ENCODE peak calls at places on chromosomes 11 and 22, in four cellular contexts. R is SK-N-SH, E is WTC11, C is HepG2. X is an unnamed sample.

GRCh38 chr11:72831521-72832300 is 17.5 kb downstream of the ATG16L2 start:
- DNase-seq in E (peak; percentile 90), R (peak; percentile 88), C (peak; percentile 63), X (peak; percentile 84)

GRCh38 chr11:57432017-57432590 is 5.2 kb upstream of the SLC43A3 start:
- DNase-seq in R (no peak), C (no peak), E (no peak), X (no peak)

GRCh38 chr22:30826670-30827355 is 132.1 kb downstream of the OSBP2 start:
- DNase-seq in C (no peak), R (no peak), E (no peak), X (no peak)

GRCh38 chr11:82195251-82195650 is 538.4 kb downstream of the FAM181B start:
- DNase-seq in E (no peak), C (no peak), R (no peak), X (no peak)

GRCh38 chr22:42856179-42856864 is 751 bp downstream of the ARFGAP3 start:
- DNase-seq in C (peak; percentile 25), R (no peak), E (peak; percentile 44), X (no peak)

GRCh38 chr22:37018815-37019308 is 385 bp downstream of the TST start:
- DNase-seq in C (peak; percentile 40), R (peak; percentile 68), E (peak; percentile 72), X (no peak)

GRCh38 chr11:58330861-58331260 is 28.0 kb downstream of the OR5B17 start:
- DNase-seq in R (no peak), E (no peak), C (no peak), X (no peak)

GRCh38 chr11:12285811-12286222 is 91.6 kb upstream of the PARVA start:
- DNase-seq in E (no peak), R (peak; percentile 11), C (no peak), X (no peak)

GRCh38 chr11:76313913-76314740 is 66.8 kb downstream of the THAP12 start:
- DNase-seq in R (no peak), E (peak; percentile 64), C (no peak), X (peak; percentile 30)

GRCh38 chr11:130390071-130390758 is 38.2 kb downstream of the ADAMTS8 start:
- DNase-seq in C (peak; percentile 66), R (no peak), E (no peak), X (peak; percentile 21)

GRCh38 chr11:110198031-110198729 is 98.2 kb downstream of the RDX start:
- DNase-seq in C (no peak), R (no peak), E (no peak), X (no peak)

GRCh38 chr11:66586136-66586535 is 6.7 kb downstream of the CCDC87 start:
- DNase-seq in R (no peak), E (no peak), C (peak; percentile 39), X (no peak)

GRCh38 chr11:63552921-63553320 is 10.3 kb downstream of the PLAAT2 start:
- DNase-seq in C (no peak), R (no peak), E (no peak), X (no peak)

GRCh38 chr22:45771057-45771456 is 99.4 kb downstream of the ATXN10 start:
- DNase-seq in R (no peak), C (no peak), E (no peak), X (no peak)

GRCh38 chr11:126138636-126139540 is 72.6 kb downstream of the RPUSD4 start:
- DNase-seq in E (no peak), R (no peak), C (no peak), X (no peak)

GRCh38 chr22:47623056-47623739 is 860.7 kb downstream of the TBC1D22A start:
- DNase-seq in E (no peak), R (no peak), C (no peak), X (no peak)

GRCh38 chr11:131231317-131231716 is 139.1 kb upstream of the NTM start:
- DNase-seq in E (no peak), C (no peak), R (no peak), X (no peak)

GRCh38 chr22:47450876-47451475 is 688.5 kb downstream of the TBC1D22A start:
- DNase-seq in C (no peak), E (no peak), R (peak; percentile 51), X (no peak)

GRCh38 chr22:42993651-42994275 is 21.2 kb downstream of the PACSIN2 start:
- DNase-seq in E (no peak), C (peak; percentile 99), R (no peak), X (no peak)

GRCh38 chr22:25182131-25183110 is 17.2 kb upstream of the CRYBB3 start:
- DNase-seq in R (no peak), C (no peak), E (no peak), X (no peak)

GRCh38 chr11:11735586-11735985 is 106.2 kb upstream of the USP47 start:
- DNase-seq in R (no peak), E (no peak), C (no peak), X (no peak)

GRCh38 chr11:107549253-107549953 is 16.1 kb downstream of the ALKBH8 start:
- DNase-seq in R (peak; percentile 24), E (no peak), C (peak; percentile 29), X (peak; percentile 60)

GRCh38 chr11:109680127-109680526 is 258.1 kb downstream of the C11orf87 start:
- DNase-seq in R (no peak), E (no peak), C (no peak), X (no peak)

GRCh38 chr11:126284829-126285228 is 1.9 kb downstream of the TIRAP start:
- DNase-seq in C (peak; percentile 61), E (no peak), R (no peak), X (peak; percentile 90)

GRCh38 chr22:33129621-33130020 is 71.4 kb upstream of the SYN3 start:
- DNase-seq in C (no peak), E (no peak), R (no peak), X (no peak)

GRCh38 chr22:41584881-41585280 is 4.8 kb downstream of the PMM1 start:
- DNase-seq in R (no peak), E (no peak), C (no peak), X (no peak)

GRCh38 chr22:41585898-41586297 is 3.7 kb downstream of the PMM1 start:
- DNase-seq in E (no peak), C (no peak), R (no peak), X (no peak)

GRCh38 chr22:41589601-41590365 is at the start of gene PMM1:
- DNase-seq in C (peak; percentile 98), E (peak; percentile 100), R (peak; percentile 93), X (peak; percentile 99)

GRCh38 chr22:41587347-41587723 is 2.3 kb downstream of the PMM1 start:
- DNase-seq in R (no peak), E (no peak), C (no peak), X (no peak)

DNA sequence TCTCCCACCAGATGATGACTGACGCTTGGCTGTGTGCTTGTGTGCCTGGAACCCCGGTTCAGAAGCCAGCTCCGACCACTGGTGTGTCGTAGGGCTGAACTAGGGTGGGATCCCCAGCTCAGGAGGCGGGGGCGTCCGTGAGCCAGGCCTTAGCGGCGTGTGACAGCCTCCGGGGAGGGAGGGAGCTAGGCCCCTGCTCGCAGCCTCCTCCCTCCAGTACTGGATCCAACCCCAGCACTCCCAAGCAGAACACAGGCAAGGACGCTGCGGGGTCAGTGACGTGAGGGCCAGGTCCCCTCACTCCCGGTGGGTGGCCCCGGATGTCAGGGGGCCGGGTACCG is 410 bp downstream of the PMM1 start:
- DNase-seq in C (no peak), R (peak; percentile 55), E (peak; percentile 32), X (peak; percentile 62)
- TF ChIP-seq FOXJ3 in C (no peak), R (no peak), E (no peak), X (no peak)

GRCh38 chr22:23824476-23825245 is 14.1 kb downstream of the DERL3 start:
- DNase-seq in R (no peak), C (no peak), E (no peak), X (no peak)

GRCh38 chr22:23825246-23825905 is 13.4 kb downstream of the DERL3 start:
- DNase-seq in E (no peak), R (no peak), C (no peak), X (no peak)

GRCh38 chr22:23828800-23829680 is 9.8 kb downstream of the DERL3 start:
- DNase-seq in R (no peak), E (no peak), C (no peak), X (no peak)

GRCh38 chr22:23827351-23827995 is 11.3 kb downstream of the DERL3 start:
- DNase-seq in E (no peak), R (peak; percentile 10), C (no peak), X (no peak)

DNA sequence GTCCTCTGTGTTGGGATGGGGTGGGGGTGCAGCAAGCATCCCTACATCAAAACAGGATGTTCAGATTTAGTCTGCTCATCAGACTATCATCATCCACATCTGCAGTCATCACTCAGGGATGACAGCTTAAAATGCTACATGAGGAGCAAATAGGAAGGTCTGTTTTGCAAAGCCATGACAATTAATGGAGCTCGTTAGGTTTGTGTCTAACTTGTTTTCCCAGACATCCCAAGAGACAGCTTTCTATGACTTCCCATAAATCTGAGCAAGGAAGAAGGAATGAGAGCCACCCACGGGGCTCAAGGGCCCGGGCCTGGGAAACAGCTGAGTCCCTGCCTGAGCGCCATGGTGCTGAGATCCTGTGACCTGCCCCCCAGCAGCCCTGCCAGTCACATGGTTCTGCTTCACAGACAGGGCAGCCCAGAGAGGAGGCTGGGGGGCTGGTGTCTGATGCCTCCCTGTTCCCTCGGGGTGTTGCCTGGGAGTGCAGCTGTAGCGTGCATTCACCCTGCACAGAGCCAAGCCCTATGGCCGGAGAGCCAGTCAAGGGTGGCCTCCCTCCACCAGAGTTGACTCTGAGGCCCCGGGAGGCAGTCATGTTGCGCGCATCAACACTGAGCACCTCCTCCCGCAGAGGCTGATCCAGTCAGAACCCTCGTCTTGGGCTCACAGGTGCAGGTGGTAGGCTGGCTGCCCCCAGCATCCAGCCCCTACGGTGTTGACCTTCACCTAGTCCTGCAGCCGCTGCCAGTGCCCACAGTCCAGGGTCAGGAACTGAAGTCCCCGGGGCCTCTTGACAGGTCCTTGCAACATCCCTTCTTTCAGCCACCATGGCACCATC is 12.1 kb downstream of the DERL3 start:
- DNase-seq in C (no peak), R (peak; percentile 86), E (no peak), X (no peak)
- TF ChIP-seq FOXJ3 in C (no peak), R (no peak), E (no peak), X (no peak)

DNA sequence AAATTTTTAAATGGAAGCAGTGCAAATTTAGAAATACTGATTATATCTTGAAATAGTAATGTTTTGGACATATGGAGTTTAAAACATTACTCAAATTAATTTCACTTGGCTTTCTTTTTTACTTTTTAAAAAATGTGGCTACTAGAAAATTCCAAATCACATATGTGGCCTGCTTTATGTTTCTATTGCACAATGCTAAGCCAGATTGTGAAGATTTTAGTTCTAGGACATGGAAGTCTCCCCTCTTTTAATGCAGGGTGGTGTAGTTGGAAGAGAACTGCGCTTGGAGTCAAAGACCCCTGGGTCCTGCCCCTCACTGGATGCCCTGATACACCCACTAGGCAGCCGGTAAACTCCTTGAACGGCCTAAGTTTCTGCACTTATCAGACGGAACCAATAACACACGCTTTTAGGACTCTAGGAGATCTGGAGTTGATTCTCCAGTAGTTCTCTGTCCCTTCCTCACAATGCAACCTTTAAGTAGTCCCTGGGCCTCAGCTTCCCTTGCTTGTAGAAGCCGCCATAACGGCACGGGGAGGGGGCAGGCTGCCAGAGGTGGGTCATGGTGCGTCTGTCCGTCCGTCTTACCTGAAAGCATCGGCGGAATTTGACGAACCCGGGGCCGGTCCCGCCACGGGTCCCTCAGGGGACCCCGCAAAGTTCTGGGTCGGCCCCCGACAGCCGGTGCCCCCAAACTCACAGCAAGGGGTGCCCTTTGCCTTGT is 498 bp downstream of the FAM227A start:
- DNase-seq in E (no peak), R (peak; percentile 26), C (no peak), X (peak; percentile 22)
- TF ChIP-seq FOXJ3 in E (no peak), R (no peak), C (no peak), X (no peak)

DNA sequence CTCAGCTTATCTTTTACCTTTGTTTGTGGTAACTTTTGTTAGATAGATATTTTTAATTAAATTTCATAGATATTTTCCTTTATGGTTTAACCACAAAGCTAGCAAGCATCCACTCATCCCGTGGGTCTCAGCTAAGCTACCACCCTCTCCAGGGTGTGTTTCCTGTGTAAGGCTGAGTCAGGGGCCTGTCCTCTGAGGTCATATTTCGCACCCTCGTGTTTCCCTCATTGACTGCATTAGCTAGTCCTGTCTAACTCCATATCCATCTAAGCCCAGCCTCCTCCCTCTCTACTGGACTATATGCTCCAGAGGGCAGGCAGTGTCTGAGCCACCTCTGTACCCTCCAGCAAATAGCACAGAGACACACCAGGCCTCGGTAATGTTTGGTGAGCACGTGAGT is 16.7 kb downstream of the XRRA1 start:
- DNase-seq in R (no peak), C (no peak), E (no peak), X (no peak)
- TF ChIP-seq FOXJ3 in R (no peak), C (no peak), E (no peak), X (no peak)

X was measured in K562.